ENCODE peak calls at places on chromosomes 16 and 17, in six cellular contexts. K, M, Z, C, V and U are unnamed samples.
A peak's percentile ranks its signal among the peaks of the same experiment; 100 is the strongest.

GRCh38 chr16:29898786-29899515 is 399 bp downstream of the SEZ6L2 start:
- DNase-seq in K (no peak), M (peak; percentile 58), Z (no peak), V (peak; percentile 53), C (no peak), U (no peak)

GRCh38 chr16:57349212-57350031 is 9.2 kb upstream of the CCL22 start:
- DNase-seq in K (no peak), C (peak; percentile 44), Z (no peak), M (no peak), V (no peak), U (peak; percentile 81)

GRCh38 chr16:27369806-27370205 is 32.2 kb upstream of the IL21R start:
- DNase-seq in Z (peak; percentile 43), V (no peak), K (no peak), M (no peak), C (no peak), U (no peak)

GRCh38 chr17:19346351-19347255 is 15.9 kb downstream of the B9D1 start:
- DNase-seq in K (peak; percentile 33), M (peak; percentile 94), C (no peak), V (peak; percentile 65), Z (peak; percentile 74), U (peak; percentile 92)

GRCh38 chr17:81309140-81309858 is 14.2 kb upstream of the SLC38A10 start:
- DNase-seq in C (no peak), K (peak; percentile 28), V (peak; percentile 94), M (peak; percentile 99), Z (peak; percentile 91), U (peak; percentile 75)

GRCh38 chr17:1905190-1905919 is 75.5 kb downstream of the RPA1 start:
- DNase-seq in Z (peak; percentile 16), M (no peak), K (no peak), V (no peak), C (no peak), U (no peak)

GRCh38 chr16:2966803-2967184 is 2.4 kb upstream of the PAQR4 start:
- DNase-seq in M (no peak), C (no peak), V (no peak), K (no peak), Z (no peak), U (no peak)

GRCh38 chr16:16857603-16858283 is 478.8 kb downstream of the NPIPA7 start:
- DNase-seq in M (peak; percentile 63), Z (peak; percentile 14), C (no peak), V (no peak), K (no peak), U (peak; percentile 6)

DNA sequence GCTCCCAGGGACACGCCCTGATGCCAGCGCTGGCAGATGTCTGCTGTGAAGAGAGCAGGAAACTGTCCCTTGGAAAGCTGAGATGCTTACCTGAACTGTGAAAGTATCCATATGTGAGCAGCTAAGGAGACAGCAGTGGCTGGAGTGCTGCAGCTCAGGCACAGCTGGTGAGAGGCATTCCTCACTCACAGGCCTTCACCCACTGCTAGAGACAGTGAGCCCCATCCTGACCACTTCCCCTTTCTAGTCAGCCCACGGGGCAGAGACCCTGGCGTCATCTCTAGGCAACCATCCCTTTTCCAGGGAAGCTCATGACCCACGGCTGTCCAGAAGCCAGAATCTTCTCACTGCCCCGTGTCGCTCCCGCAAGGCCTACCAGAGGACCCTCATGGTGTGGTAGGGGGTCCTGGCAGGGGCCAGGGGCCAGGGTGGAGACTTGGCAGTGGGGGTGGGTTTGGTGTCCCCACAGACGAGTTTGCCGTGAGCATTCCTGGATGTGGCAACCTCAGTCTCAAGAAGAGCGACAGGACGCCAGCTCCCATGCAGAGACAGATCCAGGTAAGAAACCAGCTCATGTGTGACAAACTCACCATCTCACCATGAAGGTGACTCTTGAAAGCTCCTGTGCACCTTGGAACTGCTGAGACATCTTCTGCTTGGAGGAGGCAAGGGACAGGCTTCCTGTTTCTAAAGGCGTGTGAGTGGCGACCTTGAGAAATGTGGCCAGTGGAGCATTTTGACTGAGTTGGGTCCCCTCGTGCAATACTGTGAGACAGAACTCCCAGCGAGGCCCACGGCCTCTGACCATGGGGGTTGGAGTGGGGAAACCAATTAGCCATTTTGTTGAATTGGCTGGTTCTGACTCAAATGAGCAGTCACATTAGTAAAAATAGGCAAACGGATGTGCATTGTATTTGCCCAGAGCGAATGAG is at the start of gene SCIMP:
- DNase-seq in C (peak; percentile 82), K (no peak), Z (no peak), V (no peak), M (no peak), U (peak; percentile 77)
- TF ChIP-seq MYC in C (no peak), K (no peak), Z (no peak), V (no peak), M (no peak), U (no peak)

GRCh38 chr17:78529871-78530670 is 47.1 kb downstream of the DNAH17 start:
- DNase-seq in M (no peak), C (no peak), K (no peak), Z (no peak), V (no peak), U (no peak)
- TF ChIP-seq MAX in M (no peak), C (no peak), K (no peak), Z (no peak), V (no peak), U (no peak)

GRCh38 chr16:12063004-12063395 is 86.5 kb downstream of the SNX29 start:
- DNase-seq in V (no peak), M (no peak), K (no peak), C (no peak), Z (no peak), U (no peak)

GRCh38 chr16:12063435-12063834 is 86.9 kb downstream of the SNX29 start:
- DNase-seq in Z (no peak), M (no peak), V (no peak), C (no peak), K (no peak), U (no peak)

GRCh38 chr16:12062343-12063003 is 85.9 kb downstream of the SNX29 start:
- DNase-seq in C (no peak), V (no peak), Z (no peak), K (peak; percentile 48), M (no peak), U (peak; percentile 41)

GRCh38 chr16:12060751-12061150 is 84.2 kb downstream of the SNX29 start:
- DNase-seq in Z (no peak), K (no peak), V (no peak), C (peak; percentile 21), M (no peak), U (no peak)

DNA sequence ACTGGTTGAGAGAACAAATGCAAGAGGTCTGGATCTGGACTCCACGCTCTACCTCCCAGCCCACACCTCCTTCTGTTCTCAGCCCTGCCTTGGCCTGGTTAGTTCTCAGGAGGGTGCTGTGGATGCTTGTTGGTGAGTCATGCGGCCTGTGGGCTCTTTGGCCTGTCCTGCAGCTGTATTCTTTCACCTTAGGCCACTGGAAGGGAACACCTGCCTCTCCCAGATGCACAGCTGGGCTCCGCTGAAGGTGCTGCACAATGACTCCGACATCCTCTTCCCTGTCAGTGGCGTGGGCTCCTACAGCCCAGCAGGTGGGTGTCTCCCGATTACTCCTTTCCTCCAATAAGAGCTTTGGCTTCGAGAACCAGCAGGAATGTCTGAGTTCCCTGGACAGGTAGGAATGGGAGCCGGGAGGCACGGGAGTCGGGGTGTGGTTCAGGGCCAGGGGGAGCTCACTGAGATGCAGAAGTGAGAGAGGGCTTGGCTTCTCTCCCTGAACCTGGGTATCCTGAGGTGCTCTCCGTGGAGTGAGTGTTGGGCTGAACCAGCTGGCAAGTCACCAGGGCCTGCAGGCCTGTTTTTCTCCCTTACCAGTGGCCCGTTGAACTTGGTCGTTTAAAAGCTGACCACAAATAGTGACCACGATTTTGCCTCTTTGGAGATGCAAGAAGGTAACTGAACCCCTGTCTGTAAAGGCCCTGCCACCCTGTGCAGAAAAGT is 85.0 kb downstream of the SNX29 start:
- DNase-seq in C (no peak), V (no peak), K (no peak), M (no peak), Z (no peak), U (peak; percentile 19)
- TF ChIP-seq MYC in C (no peak), V (no peak), K (no peak), M (no peak), Z (no peak), U (no peak)

DNA sequence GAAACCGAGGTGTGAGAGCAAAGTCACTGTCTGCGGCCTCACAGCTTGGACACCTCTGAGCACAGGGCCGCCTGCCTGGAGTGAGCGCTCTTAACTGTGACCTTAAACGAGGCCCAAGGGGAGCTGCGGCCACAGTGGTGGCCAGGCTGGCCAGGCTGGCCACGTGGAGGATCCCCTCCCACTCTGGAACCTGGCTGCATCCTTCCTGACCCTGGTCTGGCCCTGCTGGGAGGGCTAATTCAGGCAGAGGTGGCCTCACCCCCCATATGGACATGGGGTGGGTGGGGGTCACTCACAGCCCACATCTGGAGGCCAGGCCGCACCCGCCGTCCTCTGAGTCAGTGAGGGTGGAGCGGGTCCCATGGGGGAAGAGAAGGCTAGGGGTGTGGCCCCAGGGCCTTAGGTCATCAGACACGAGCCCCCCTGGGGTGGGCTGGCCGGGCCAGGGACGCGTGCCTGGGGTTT is 6.6 kb downstream of the VASN start:
- DNase-seq in K (no peak), Z (no peak), M (no peak), V (peak; percentile 64), C (no peak), U (no peak)
- TF ChIP-seq MAX in K (no peak), Z (peak; percentile 21), M (no peak), V (peak; percentile 69), C (no peak), U (no peak)

DNA sequence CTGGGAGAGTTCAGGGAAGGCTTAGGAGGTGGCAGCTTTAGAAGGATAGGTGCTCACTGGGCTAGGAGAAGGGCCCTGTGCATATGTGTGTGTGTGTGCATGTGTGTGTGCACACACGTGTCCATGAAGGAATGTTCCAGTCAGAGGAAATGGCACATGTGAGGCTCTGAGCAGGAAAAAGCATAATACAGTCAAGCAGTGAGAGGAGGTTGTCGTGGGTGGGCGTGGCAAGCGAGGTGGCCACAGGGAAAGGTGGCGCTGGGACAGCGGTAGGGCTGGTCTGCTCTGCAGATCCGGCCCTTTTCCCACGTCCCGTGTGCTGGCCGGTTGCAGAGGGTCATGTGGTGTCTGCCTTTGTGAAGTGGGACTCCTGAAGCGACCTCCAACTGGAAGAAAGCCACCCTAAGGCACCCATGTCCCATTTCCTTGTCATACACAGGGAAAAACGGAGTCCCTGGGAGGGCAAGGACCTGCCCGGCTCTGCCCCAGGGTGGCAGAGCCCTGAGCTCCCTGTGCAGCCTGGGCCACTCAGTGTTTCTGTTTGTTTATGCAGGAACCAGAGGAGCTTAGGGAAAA is 40.1 kb downstream of the NT5M start:
- DNase-seq in Z (no peak), M (no peak), K (no peak), C (no peak), V (no peak), U (no peak)
- TF ChIP-seq MYC in Z (no peak), M (no peak), K (no peak), C (no peak), V (no peak), U (no peak)